ENCODE peak calls at places on chromosomes 3 and 15, in four cellular contexts. B, F, N and V are unnamed samples.

GRCh38 chr3:126156468-126156867 is 23.9 kb downstream of the ALDH1L1 start:
- DNase-seq in B (no peak), F (no peak), N (no peak), V (no peak)

GRCh38 chr15:61660579-61660978 is 399.7 kb downstream of the VPS13C start:
- DNase-seq in B (no peak), F (no peak), N (no peak), V (no peak)

GRCh38 chr3:46228259-46229222 is 13.7 kb upstream of the CCR3 start:
- DNase-seq in B (no peak), F (no peak), N (no peak), V (no peak)

GRCh38 chr3:153621988-153622387 is 460.0 kb downstream of the RAP2B start:
- DNase-seq in B (no peak), F (no peak), N (no peak), V (no peak)

GRCh38 chr3:30696901-30697300 is 90.5 kb downstream of the TGFBR2 start:
- DNase-seq in B (no peak), F (no peak), N (no peak), V (no peak)

GRCh38 chr15:59154268-59154667 is 49.3 kb downstream of the CCNB2 start:
- DNase-seq in B (no peak), F (no peak), N (no peak), V (no peak)

GRCh38 chr3:127622031-127622430 is 7.0 kb upstream of the PODXL2 start:
- DNase-seq in B (no peak), F (no peak), N (no peak), V (no peak)

GRCh38 chr3:185824051-185824466 is 783 bp downstream of the IGF2BP2 start:
- DNase-seq in B (no peak), F (peak), N (no peak), V (no peak)

GRCh38 chr3:27244374-27244773 is 124.8 kb downstream of the NEK10 start:
- DNase-seq in B (no peak), F (no peak), N (no peak), V (no peak)

GRCh38 chr3:81744366-81744765 is 17.1 kb downstream of the GBE1 start:
- DNase-seq in B (no peak), F (no peak), N (no peak), V (no peak)

GRCh38 chr3:129827765-129828164 is 65.7 kb downstream of the TMCC1 start:
- DNase-seq in B (no peak), F (no peak), N (no peak), V (peak)